ENCODE peak calls at places on chromosomes 5 and 9, in five cellular contexts. P is T-helper 1 cell, C is glomerular endothelial cell, E is Peyer's patch, U is substantia nigra. N is an unnamed sample.

GRCh38 chr9:36864491-36865410 is 169.3 kb downstream of the PAX5 start:
- DNase-seq in U (no peak), P (no peak), C (no peak), E (no peak), N (no peak)

GRCh38 chr5:98570010-98570409 is 203.5 kb upstream of the RGMB start:
- DNase-seq in P (no peak), C (no peak), U (no peak), E (no peak), N (no peak)

GRCh38 chr5:151270599-151270998 is 17.6 kb downstream of the GM2A start:
- DNase-seq in C (no peak), E (no peak), U (no peak), P (no peak), N (no peak)

GRCh38 chr5:108421713-108422112 is 39.8 kb upstream of the FBXL17 start:
- DNase-seq in C (no peak), U (no peak), P (no peak), E (no peak), N (no peak)

GRCh38 chr5:1564182-1564748 is 40.5 kb upstream of the LPCAT1 start:
- DNase-seq in P (no peak), E (no peak), C (peak; percentile 7), U (no peak), N (no peak)

GRCh38 chr9:121781143-121781542 is 129.7 kb downstream of the DAB2IP start:
- DNase-seq in E (no peak), U (no peak), C (no peak), P (no peak), N (no peak)

GRCh38 chr5:157744055-157745011 is 821 bp downstream of the LSM11 start:
- DNase-seq in E (peak; percentile 53), U (no peak), P (no peak), C (no peak), N (no peak)

GRCh38 chr9:121855476-121855875 is 204.0 kb downstream of the DAB2IP start:
- DNase-seq in C (no peak), U (no peak), E (no peak), P (no peak), N (no peak)

GRCh38 chr5:78497573-78498533 is 137.4 kb downstream of the SCAMP1 start:
- DNase-seq in P (no peak), E (no peak), U (no peak), C (no peak), N (no peak)

GRCh38 chr5:56670916-56671315 is 144.4 kb upstream of the MAP3K1 start:
- DNase-seq in U (no peak), P (no peak), C (no peak), E (no peak), N (no peak)

GRCh38 chr5:151125421-151125820 is 32.2 kb downstream of the ANXA6 start:
- DNase-seq in C (no peak), E (peak; percentile 70), U (no peak), P (no peak), N (peak; percentile 51)

GRCh38 chr5:69049151-69049550 is 44.7 kb upstream of the SLC30A5 start:
- DNase-seq in P (no peak), U (no peak), C (no peak), E (no peak), N (no peak)

GRCh38 chr9:3125602-3126392 is 281.9 kb upstream of the PUM3 start:
- DNase-seq in E (no peak), C (no peak), P (no peak), U (no peak), N (no peak)

GRCh38 chr9:123867971-123868370 is 62.0 kb downstream of the DENND1A start:
- DNase-seq in E (no peak), U (no peak), P (no peak), C (no peak), N (no peak)

GRCh38 chr5:88438006-88438405 is 169.4 kb upstream of the TMEM161B start:
- DNase-seq in P (no peak), U (no peak), E (no peak), C (no peak), N (no peak)

GRCh38 chr9:135536166-135536565 is 9.8 kb upstream of the OBP2A start:
- DNase-seq in P (no peak), C (no peak), E (no peak), U (no peak), N (no peak)

GRCh38 chr5:142800776-142801494 is 30.8 kb downstream of the ARHGAP26 start:
- DNase-seq in C (no peak), P (peak; percentile 11), U (no peak), E (peak; percentile 68), N (peak; percentile 70)

GRCh38 chr5:95304706-95305105 is 19.8 kb upstream of the MCTP1 start:
- DNase-seq in U (no peak), C (no peak), P (no peak), E (no peak), N (no peak)